ENCODE peak calls at places on chromosomes 7 and 10, in four cellular contexts. One of them, this sample, is unnamed.

GRCh38 chr10:58734116-58734515 is 221.4 kb downstream of the BICC1 start:
- DNase-seq in transverse colon: no peak
- DNase-seq in sigmoid colon: no peak
- DNase-seq in psoas muscle: no peak
- DNase-seq in this sample: no peak

GRCh38 chr10:72229261-72230251 is 13.5 kb upstream of the ASCC1 start:
- DNase-seq in sigmoid colon: peak
- DNase-seq in psoas muscle: no peak
- DNase-seq in transverse colon: no peak
- DNase-seq in this sample: no peak

GRCh38 chr10:132539431-132539839 is 1.8 kb downstream of the INPP5A start:
- DNase-seq in psoas muscle: peak
- DNase-seq in sigmoid colon: peak
- DNase-seq in transverse colon: peak
- DNase-seq in this sample: no peak

GRCh38 chr7:140542226-140542625 is 62.9 kb upstream of the MKRN1 start:
- DNase-seq in psoas muscle: peak
- DNase-seq in sigmoid colon: peak
- DNase-seq in transverse colon: no peak
- DNase-seq in this sample: no peak

GRCh38 chr10:117535752-117536358 is 6.7 kb upstream of the EMX2 start:
- DNase-seq in psoas muscle: no peak
- DNase-seq in sigmoid colon: no peak
- DNase-seq in transverse colon: no peak
- DNase-seq in this sample: no peak

GRCh38 chr10:70542565-70542938 is 60.0 kb downstream of the PRF1 start:
- DNase-seq in sigmoid colon: no peak
- DNase-seq in transverse colon: no peak
- DNase-seq in psoas muscle: no peak
- DNase-seq in this sample: no peak

GRCh38 chr7:139125637-139126036 is 16.1 kb upstream of the ZC3HAV1 start:
- DNase-seq in sigmoid colon: no peak
- DNase-seq in psoas muscle: no peak
- DNase-seq in transverse colon: no peak
- DNase-seq in this sample: no peak

GRCh38 chr7:34320926-34321609 is 336.9 kb upstream of the NPSR1 start:
- DNase-seq in transverse colon: peak
- DNase-seq in sigmoid colon: no peak
- DNase-seq in psoas muscle: peak
- DNase-seq in this sample: no peak

GRCh38 chr10:48805411-48805810 is 120.7 kb downstream of the WDFY4 start:
- DNase-seq in transverse colon: no peak
- DNase-seq in psoas muscle: no peak
- DNase-seq in sigmoid colon: no peak
- DNase-seq in this sample: no peak

GRCh38 chr7:158612546-158612945 is 24.9 kb upstream of the PTPRN2 start:
- DNase-seq in sigmoid colon: no peak
- DNase-seq in psoas muscle: no peak
- DNase-seq in transverse colon: no peak
- DNase-seq in this sample: no peak

GRCh38 chr10:80664071-80664680 is 126.5 kb downstream of the SH2D4B start:
- DNase-seq in sigmoid colon: peak
- DNase-seq in psoas muscle: peak
- DNase-seq in transverse colon: peak
- DNase-seq in this sample: peak

GRCh38 chr7:21946228-21946709 is 570 bp upstream of the CDCA7L start:
- DNase-seq in psoas muscle: no peak
- DNase-seq in transverse colon: no peak
- DNase-seq in sigmoid colon: no peak
- DNase-seq in this sample: no peak

GRCh38 chr10:73717564-73717963 is 19.7 kb upstream of the AGAP5 start:
- DNase-seq in sigmoid colon: no peak
- DNase-seq in psoas muscle: no peak
- DNase-seq in transverse colon: no peak
- DNase-seq in this sample: no peak

GRCh38 chr10:84429926-84430520 is 101.6 kb downstream of the CCSER2 start:
- DNase-seq in sigmoid colon: no peak
- DNase-seq in psoas muscle: peak
- DNase-seq in transverse colon: peak
- DNase-seq in this sample: no peak

GRCh38 chr7:55265836-55266235 is 99.3 kb upstream of the LANCL2 start:
- DNase-seq in psoas muscle: no peak
- DNase-seq in transverse colon: no peak
- DNase-seq in sigmoid colon: no peak
- DNase-seq in this sample: no peak

GRCh38 chr10:115829501-115830215 is 443.3 kb downstream of the GFRA1 start:
- DNase-seq in transverse colon: no peak
- DNase-seq in sigmoid colon: no peak
- DNase-seq in psoas muscle: no peak
- DNase-seq in this sample: no peak

GRCh38 chr7:147639037-147639436 is 951.5 kb upstream of the C7orf33 start:
- DNase-seq in transverse colon: no peak
- DNase-seq in sigmoid colon: no peak
- DNase-seq in psoas muscle: no peak
- DNase-seq in this sample: no peak

GRCh38 chr7:5143106-5143505 is 46.9 kb upstream of the WIPI2 start:
- DNase-seq in sigmoid colon: no peak
- DNase-seq in psoas muscle: no peak
- DNase-seq in transverse colon: no peak
- DNase-seq in this sample: no peak

DNA sequence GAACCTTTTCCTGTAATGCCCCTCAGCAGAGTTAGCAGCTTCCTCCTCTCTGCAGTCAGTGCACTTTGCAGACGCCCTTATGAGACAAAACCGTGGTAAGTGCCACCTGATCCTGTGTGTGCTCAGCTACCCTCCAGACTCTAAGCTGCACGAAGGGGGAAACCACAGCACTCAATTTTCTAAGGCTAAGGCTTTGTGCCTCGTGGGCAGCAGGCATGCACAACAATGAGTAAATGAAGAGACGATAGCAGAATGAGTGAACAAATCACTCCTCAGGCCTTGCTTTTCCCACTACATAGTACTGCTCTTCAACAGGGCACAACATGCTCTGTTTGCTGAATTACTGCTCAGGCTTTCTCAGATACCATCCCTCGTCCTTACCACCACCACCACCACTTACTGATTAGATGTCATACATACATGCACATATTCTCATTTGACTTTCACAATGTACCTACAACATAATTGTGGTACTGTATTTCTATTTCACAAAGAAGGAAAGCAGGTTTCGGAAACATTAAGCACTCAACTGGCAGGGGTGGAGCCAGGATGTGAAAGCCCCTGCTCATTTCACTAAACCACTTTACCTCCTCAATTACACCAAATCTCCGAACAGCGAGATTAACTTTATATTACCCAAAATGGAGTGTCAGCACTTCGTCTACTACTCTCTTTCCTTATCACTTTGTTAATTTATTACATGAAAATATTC is 85.4 kb downstream of the ICA1 start:
- DNase-seq in psoas muscle: no peak
- DNase-seq in transverse colon: peak
- DNase-seq in sigmoid colon: no peak
- DNase-seq in this sample: peak
- H3K4me3 ChIP-seq in psoas muscle: no peak
- H3K4me3 ChIP-seq in transverse colon: no peak
- H3K4me3 ChIP-seq in sigmoid colon: no peak
- H3K4me3 ChIP-seq in this sample: peak

DNA sequence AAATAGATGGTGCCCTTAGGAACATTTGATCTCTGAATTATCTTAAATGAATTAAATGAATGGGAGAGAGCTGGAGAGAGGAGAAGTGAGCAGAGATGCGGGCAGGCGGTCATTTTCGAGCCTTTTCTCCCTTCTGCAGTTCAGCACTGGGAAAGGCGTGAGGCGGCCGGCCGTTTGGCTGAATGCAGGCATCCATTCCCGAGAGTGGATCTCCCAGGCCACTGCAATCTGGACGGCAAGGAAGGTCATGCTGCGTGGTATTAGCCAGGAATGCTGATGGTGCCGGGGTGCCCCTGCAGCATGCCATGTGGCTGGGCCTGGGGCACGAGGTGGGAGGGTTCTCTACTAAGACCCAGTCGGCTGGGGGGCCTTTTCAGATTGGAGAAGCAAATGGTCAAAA is 12.7 kb downstream of the CPA4 start:
- DNase-seq in psoas muscle: no peak
- DNase-seq in transverse colon: no peak
- DNase-seq in sigmoid colon: no peak
- DNase-seq in this sample: no peak
- H3K4me3 ChIP-seq in psoas muscle: no peak
- H3K4me3 ChIP-seq in transverse colon: no peak
- H3K4me3 ChIP-seq in sigmoid colon: no peak
- H3K4me3 ChIP-seq in this sample: no peak

GRCh38 chr7:72924748-72925545 is at the start of gene POM121:
- DNase-seq in transverse colon: peak
- DNase-seq in psoas muscle: peak
- DNase-seq in sigmoid colon: peak
- DNase-seq in this sample: peak
- H3K4me3 ChIP-seq in transverse colon: peak
- H3K4me3 ChIP-seq in psoas muscle: peak
- H3K4me3 ChIP-seq in sigmoid colon: peak
- H3K4me3 ChIP-seq in this sample: peak

GRCh38 chr10:110437351-110437605 is 60.4 kb upstream of the DUSP5 start:
- DNase-seq in transverse colon: no peak
- DNase-seq in psoas muscle: no peak
- DNase-seq in sigmoid colon: no peak
- DNase-seq in this sample: no peak

GRCh38 chr10:110437761-110438341 is 59.9 kb upstream of the DUSP5 start:
- DNase-seq in transverse colon: peak
- DNase-seq in psoas muscle: peak
- DNase-seq in sigmoid colon: peak
- DNase-seq in this sample: no peak

GRCh38 chr10:110433740-110434139 is 64.0 kb upstream of the DUSP5 start:
- DNase-seq in psoas muscle: peak
- DNase-seq in sigmoid colon: peak
- DNase-seq in transverse colon: peak
- DNase-seq in this sample: no peak

GRCh38 chr10:110434477-110435096 is 63.1 kb upstream of the DUSP5 start:
- DNase-seq in transverse colon: peak
- DNase-seq in psoas muscle: peak
- DNase-seq in sigmoid colon: peak
- DNase-seq in this sample: no peak

GRCh38 chr10:110436554-110437350 is 61.0 kb upstream of the DUSP5 start:
- DNase-seq in psoas muscle: peak
- DNase-seq in sigmoid colon: peak
- DNase-seq in transverse colon: no peak
- DNase-seq in this sample: no peak
- H3K4me3 ChIP-seq in psoas muscle: no peak
- H3K4me3 ChIP-seq in sigmoid colon: no peak
- H3K4me3 ChIP-seq in transverse colon: no peak
- H3K4me3 ChIP-seq in this sample: no peak

DNA sequence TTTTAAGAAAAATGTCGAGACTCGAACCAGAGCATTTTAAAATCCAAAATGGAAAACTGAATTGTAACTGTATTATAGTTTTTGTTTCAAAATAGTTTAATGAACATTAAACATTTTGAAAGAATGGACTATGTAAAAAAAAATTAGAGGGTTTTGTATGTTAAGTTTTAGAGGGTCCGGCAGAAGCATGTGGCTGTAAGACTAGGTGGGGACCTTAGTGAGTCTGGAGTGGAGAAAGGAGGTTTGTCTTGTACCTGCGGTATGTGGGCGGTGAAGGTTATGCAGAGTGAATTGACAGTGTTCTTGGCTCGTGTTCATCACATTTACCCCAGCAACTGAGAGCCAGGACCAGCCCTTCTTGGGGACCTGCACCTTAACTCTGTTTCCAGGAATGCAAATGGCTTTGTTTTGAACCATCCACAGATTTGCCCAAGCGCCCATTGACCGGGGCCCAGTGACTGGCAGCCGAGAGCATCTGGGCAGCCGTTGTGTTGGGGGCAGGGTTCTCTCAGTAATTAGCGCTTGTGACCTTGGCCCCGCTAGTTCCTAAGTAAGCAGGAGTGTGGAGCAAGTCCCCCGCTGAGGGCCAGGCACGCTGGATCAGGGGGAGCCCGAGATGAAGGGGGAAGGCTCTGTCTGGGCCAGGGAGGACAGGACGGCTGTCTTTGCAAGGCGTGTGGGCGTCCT is 1.4 kb upstream of the KLF6 start:
- DNase-seq in sigmoid colon: peak
- DNase-seq in psoas muscle: peak
- DNase-seq in transverse colon: peak
- DNase-seq in this sample: no peak
- H3K4me3 ChIP-seq in sigmoid colon: no peak
- H3K4me3 ChIP-seq in psoas muscle: peak
- H3K4me3 ChIP-seq in transverse colon: peak
- H3K4me3 ChIP-seq in this sample: no peak

DNA sequence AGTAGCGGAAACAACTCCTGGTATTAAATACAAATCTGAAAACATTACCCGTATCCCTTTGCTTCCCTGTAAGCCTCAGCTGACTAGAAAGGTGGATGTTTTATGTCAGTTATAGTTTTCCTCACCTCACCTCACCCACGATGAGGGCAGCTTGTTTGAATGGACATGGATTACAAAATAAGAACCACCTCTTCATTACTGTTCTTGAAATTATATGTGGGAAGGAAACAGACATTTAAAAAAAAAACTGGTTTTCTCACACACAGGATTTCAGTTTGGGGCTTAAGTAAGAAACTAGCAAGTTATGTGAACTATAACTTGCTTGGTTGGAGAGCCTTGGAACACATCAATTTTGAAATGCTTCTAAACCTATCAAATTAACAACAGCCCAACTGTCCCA is 232.9 kb upstream of the CCDC6 start:
- DNase-seq in psoas muscle: no peak
- DNase-seq in transverse colon: no peak
- DNase-seq in sigmoid colon: no peak
- DNase-seq in this sample: no peak
- H3K4me3 ChIP-seq in psoas muscle: peak
- H3K4me3 ChIP-seq in transverse colon: peak
- H3K4me3 ChIP-seq in sigmoid colon: peak
- H3K4me3 ChIP-seq in this sample: no peak

GRCh38 chr10:92123031-92123450 is 167.8 kb downstream of the CPEB3 start:
- DNase-seq in psoas muscle: no peak
- DNase-seq in transverse colon: no peak
- DNase-seq in sigmoid colon: no peak
- DNase-seq in this sample: no peak

GRCh38 chr10:92125169-92125543 is 165.7 kb downstream of the CPEB3 start:
- DNase-seq in transverse colon: no peak
- DNase-seq in psoas muscle: no peak
- DNase-seq in sigmoid colon: no peak
- DNase-seq in this sample: no peak

GRCh38 chr10:92124524-92125168 is 166.2 kb downstream of the CPEB3 start:
- DNase-seq in psoas muscle: no peak
- DNase-seq in sigmoid colon: no peak
- DNase-seq in transverse colon: peak
- DNase-seq in this sample: no peak

GRCh38 chr10:92121686-92122492 is 169.0 kb downstream of the CPEB3 start:
- DNase-seq in sigmoid colon: no peak
- DNase-seq in psoas muscle: no peak
- DNase-seq in transverse colon: no peak
- DNase-seq in this sample: no peak

GRCh38 chr10:92124020-92124419 is 166.9 kb downstream of the CPEB3 start:
- DNase-seq in transverse colon: no peak
- DNase-seq in psoas muscle: no peak
- DNase-seq in sigmoid colon: no peak
- DNase-seq in this sample: no peak
- H3K4me3 ChIP-seq in transverse colon: no peak
- H3K4me3 ChIP-seq in psoas muscle: no peak
- H3K4me3 ChIP-seq in sigmoid colon: no peak
- H3K4me3 ChIP-seq in this sample: no peak